ENCODE peak calls at places on chromosomes 12 and 14, in eight cellular contexts. Q, H, F, K, T, Y, O and L are unnamed samples.

GRCh38 chr14:66508846-66509621 is 1.1 kb downstream of the GPHN start:
- DNase-seq in H (peak; percentile 15), O (peak; percentile 57), F (peak; percentile 25), Y (no peak), Q (peak; percentile 34), T (peak; percentile 39), K (peak; percentile 69), L (peak; percentile 81)

GRCh38 chr12:92199846-92200576 is 54.4 kb upstream of the BTG1 start:
- DNase-seq in Y (no peak), K (no peak), F (peak; percentile 39), T (peak; percentile 61), H (peak; percentile 6), O (no peak), Q (no peak), L (no peak)

GRCh38 chr14:95040723-95041476 is 116.4 kb downstream of the DICER1 start:
- DNase-seq in K (peak; percentile 32), F (peak; percentile 3), H (peak; percentile 32), T (peak; percentile 6), Q (peak; percentile 24), Y (no peak), O (no peak), L (peak; percentile 51)

GRCh38 chr14:68278568-68279436 is 459.2 kb downstream of the RAD51B start:
- DNase-seq in O (no peak), H (peak; percentile 64), Y (no peak), K (no peak), T (peak; percentile 43), Q (no peak), F (peak; percentile 87), L (no peak)

GRCh38 chr12:109389146-109389545 is 41.4 kb downstream of the MYO1H start:
- DNase-seq in Q (no peak), T (no peak), K (peak; percentile 53), H (no peak), Y (no peak), F (no peak), O (no peak), L (no peak)

GRCh38 chr14:100536721-100537700 is 50.2 kb downstream of the BEGAIN start:
- DNase-seq in O (no peak), Q (no peak), F (no peak), T (no peak), Y (no peak), K (peak; percentile 42), H (no peak), L (peak; percentile 72)

GRCh38 chr14:90742709-90743108 is 73.5 kb downstream of the TTC7B start:
- DNase-seq in K (no peak), Q (no peak), T (peak; percentile 12), Y (no peak), F (no peak), O (no peak), H (no peak), L (no peak)

GRCh38 chr12:99111600-99111999 is 466.5 kb downstream of the APAF1 start:
- DNase-seq in H (no peak), O (no peak), Q (no peak), T (no peak), K (no peak), Y (no peak), F (no peak), L (no peak)

GRCh38 chr14:79293482-79293881 is 917.8 kb downstream of the DIO2 start:
- DNase-seq in T (no peak), H (peak; percentile 15), F (no peak), Q (no peak), O (peak; percentile 30), Y (no peak), K (peak; percentile 47), L (no peak)

GRCh38 chr12:20366776-20367409 is 1.4 kb upstream of the PDE3A start:
- DNase-seq in T (no peak), Q (no peak), F (no peak), Y (no peak), K (no peak), H (no peak), O (no peak), L (no peak)

GRCh38 chr12:75437564-75437963 is 43.0 kb upstream of the GLIPR1 start:
- DNase-seq in F (peak; percentile 40), O (no peak), H (peak; percentile 34), Q (no peak), K (no peak), Y (no peak), T (peak; percentile 44), L (no peak)

GRCh38 chr12:6626654-6627283 is 9.0 kb downstream of the LPAR5 start:
- DNase-seq in F (no peak), O (no peak), Y (no peak), T (no peak), H (no peak), Q (no peak), K (no peak), L (no peak)

GRCh38 chr12:120249266-120249874 is 16.2 kb downstream of the PXN start:
- DNase-seq in T (peak; percentile 1), K (peak; percentile 46), F (no peak), Y (no peak), H (no peak), Q (no peak), O (no peak), L (no peak)

GRCh38 chr12:120249875-120250795 is 15.4 kb downstream of the PXN start:
- DNase-seq in Y (no peak), H (no peak), Q (no peak), O (no peak), F (no peak), T (peak; percentile 31), K (peak; percentile 47), L (no peak)

GRCh38 chr12:120247621-120248030 is 17.9 kb downstream of the PXN start:
- DNase-seq in K (no peak), Y (no peak), T (peak; percentile 61), F (peak; percentile 48), O (no peak), H (peak; percentile 77), Q (no peak), L (no peak)

GRCh38 chr12:120254809-120255208 is 10.7 kb downstream of the PXN start:
- DNase-seq in Q (no peak), F (no peak), O (no peak), K (peak; percentile 70), T (no peak), Y (no peak), H (no peak), L (no peak)

GRCh38 chr12:120252071-120252906 is 13.2 kb downstream of the PXN start:
- DNase-seq in F (no peak), H (no peak), K (no peak), T (no peak), Q (peak; percentile 46), O (no peak), Y (no peak), L (no peak)
- TF ChIP-seq CTCF in F (no peak), H (no peak), K (no peak), T (no peak), Q (no peak), O (no peak), Y (no peak), L (no peak)

GRCh38 chr14:71314717-71315116 is 407.5 kb downstream of the PCNX1 start:
- DNase-seq in Y (no peak), F (no peak), H (no peak), K (no peak), T (no peak), Q (no peak), O (no peak), L (no peak)

GRCh38 chr14:71311061-71311460 is 403.8 kb downstream of the PCNX1 start:
- DNase-seq in F (no peak), Q (no peak), T (no peak), Y (no peak), K (no peak), O (no peak), H (no peak), L (no peak)

GRCh38 chr14:71308671-71309070 is 401.4 kb downstream of the PCNX1 start:
- DNase-seq in Y (no peak), H (no peak), K (no peak), T (no peak), Q (no peak), F (no peak), O (no peak), L (no peak)

GRCh38 chr14:71304588-71305133 is 397.4 kb downstream of the PCNX1 start:
- DNase-seq in T (no peak), Q (no peak), F (no peak), K (no peak), Y (no peak), O (no peak), H (no peak), L (no peak)

GRCh38 chr14:71309756-71310155 is 402.5 kb downstream of the PCNX1 start:
- DNase-seq in O (no peak), Q (no peak), F (no peak), H (no peak), Y (no peak), T (no peak), K (no peak), L (no peak)
- TF ChIP-seq CTCF in O (peak; percentile 11), Q (no peak), F (no peak), H (no peak), Y (peak; percentile 12), T (no peak), K (peak; percentile 73), L (peak; percentile 27)

DNA sequence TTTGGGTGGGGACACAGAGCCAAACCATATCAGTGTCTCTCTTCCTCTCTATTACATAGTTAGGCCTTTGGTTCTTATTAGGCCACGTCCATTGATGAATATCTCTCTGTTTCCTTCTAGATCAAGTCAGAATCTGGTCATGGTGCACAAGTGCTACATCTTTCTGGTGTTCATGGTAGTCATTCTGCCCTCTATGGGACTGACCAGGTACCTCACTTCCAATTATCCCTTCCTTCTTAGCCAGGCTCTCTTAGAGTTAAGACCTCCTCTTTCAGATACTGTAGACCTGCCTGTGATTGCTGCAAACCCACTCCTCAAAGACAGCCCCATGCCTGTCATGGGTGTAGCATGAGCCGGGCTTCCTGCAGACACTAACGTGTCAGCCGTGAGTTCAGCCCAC is 25.2 kb downstream of the NGB start:
- DNase-seq in H (no peak), T (no peak), K (no peak), Q (no peak), F (no peak), O (no peak), Y (no peak), L (no peak)
- TF ChIP-seq CTCF in H (no peak), T (no peak), K (peak; percentile 66), Q (no peak), F (no peak), O (no peak), Y (no peak), L (peak; percentile 16)

GRCh38 chr12:58803893-58804292 is 116.4 kb downstream of the LRIG3 start:
- DNase-seq in F (peak; percentile 90), T (peak; percentile 94), Y (no peak), O (no peak), Q (no peak), K (no peak), H (peak; percentile 94), L (no peak)

GRCh38 chr12:58801986-58802385 is 118.3 kb downstream of the LRIG3 start:
- DNase-seq in O (no peak), Q (no peak), F (no peak), H (no peak), Y (no peak), T (no peak), K (no peak), L (no peak)

GRCh38 chr12:58809064-58809607 is 111.2 kb downstream of the LRIG3 start:
- DNase-seq in T (no peak), H (peak; percentile 55), F (peak; percentile 45), K (no peak), Y (no peak), O (no peak), Q (no peak), L (no peak)

DNA sequence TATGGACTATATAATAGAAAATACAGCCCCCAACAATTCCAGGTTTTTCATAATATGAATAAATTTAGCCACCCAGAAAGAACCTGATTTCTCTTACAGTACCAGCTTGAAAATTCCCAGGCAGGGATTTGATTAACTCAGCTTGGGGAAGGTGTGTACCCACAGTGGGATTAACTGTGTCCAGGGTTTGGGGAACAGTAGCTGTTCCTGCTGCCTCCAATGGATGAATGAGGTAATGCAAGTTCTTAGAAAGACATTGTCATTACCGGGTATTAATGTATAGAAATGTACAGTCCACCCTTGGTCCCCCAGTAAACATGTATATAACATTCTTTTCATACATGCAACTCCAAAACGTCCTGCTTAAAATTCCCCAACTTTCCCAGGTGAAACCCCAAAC is 115.6 kb downstream of the LRIG3 start:
- DNase-seq in T (no peak), K (no peak), F (no peak), Y (no peak), H (no peak), Q (no peak), O (no peak), L (no peak)
- TF ChIP-seq CTCF in T (peak; percentile 44), K (peak; percentile 74), F (peak; percentile 20), Y (peak; percentile 67), H (peak; percentile 16), Q (no peak), O (peak; percentile 44), L (peak; percentile 62)